ENCODE peak calls at places on chromosomes 16 and 17, in six cellular contexts. One of them, this sample, is unnamed.

GRCh38 chr17:37476431-37477130 is 13.1 kb upstream of the DUSP14 start:
- DNase-seq in HEK293T: no peak
- DNase-seq in AG09309: no peak
- DNase-seq in WTC11: no peak
- DNase-seq in 8988T: no peak
- DNase-seq in AG04449: no peak
- DNase-seq in this sample: no peak

GRCh38 chr16:30018731-30019158 is 4.3 kb upstream of the C16orf92 start:
- DNase-seq in HEK293T: no peak
- DNase-seq in AG04449: no peak
- DNase-seq in WTC11: no peak
- DNase-seq in AG09309: no peak
- DNase-seq in 8988T: no peak
- DNase-seq in this sample: no peak

GRCh38 chr16:46737621-46738214 is 10.4 kb downstream of the MYLK3 start:
- DNase-seq in AG09309: no peak
- DNase-seq in WTC11: no peak
- DNase-seq in 8988T: no peak
- DNase-seq in AG04449: no peak
- DNase-seq in HEK293T: no peak
- DNase-seq in this sample: no peak

GRCh38 chr16:3652373-3653037 is 2.0 kb upstream of the DNASE1 start:
- DNase-seq in WTC11: peak; percentile 18
- DNase-seq in AG04449: no peak
- DNase-seq in 8988T: no peak
- DNase-seq in HEK293T: no peak
- DNase-seq in AG09309: no peak
- DNase-seq in this sample: no peak

GRCh38 chr16:84911490-84912216 is 91.9 kb downstream of the CRISPLD2 start:
- DNase-seq in AG09309: peak; percentile 28
- DNase-seq in 8988T: no peak
- DNase-seq in AG04449: no peak
- DNase-seq in HEK293T: no peak
- DNase-seq in WTC11: no peak
- DNase-seq in this sample: no peak

GRCh38 chr17:77644981-77645380 is 313.5 kb upstream of the TNRC6C start:
- DNase-seq in 8988T: no peak
- DNase-seq in WTC11: peak; percentile 38
- DNase-seq in HEK293T: peak; percentile 57
- DNase-seq in AG09309: no peak
- DNase-seq in AG04449: no peak
- DNase-seq in this sample: no peak

GRCh38 chr17:77489898-77490265 is 349.1 kb downstream of the SEC14L1 start:
- DNase-seq in AG09309: no peak
- DNase-seq in 8988T: no peak
- DNase-seq in AG04449: no peak
- DNase-seq in WTC11: no peak
- DNase-seq in HEK293T: no peak
- DNase-seq in this sample: no peak

GRCh38 chr17:56623383-56623782 is 29.9 kb downstream of the NOG start:
- DNase-seq in 8988T: no peak
- DNase-seq in HEK293T: no peak
- DNase-seq in WTC11: no peak
- DNase-seq in AG04449: no peak
- DNase-seq in AG09309: no peak
- DNase-seq in this sample: no peak

GRCh38 chr17:47119746-47120520 is 69.2 kb downstream of the CDC27 start:
- DNase-seq in HEK293T: no peak
- DNase-seq in AG09309: peak; percentile 17
- DNase-seq in AG04449: no peak
- DNase-seq in 8988T: no peak
- DNase-seq in WTC11: no peak
- DNase-seq in this sample: peak; percentile 24